ENCODE peak calls at places on chromosomes 13 and 19, in five cellular contexts. N, X, I, U and A are unnamed samples.

GRCh38 chr19:18520848-18521691 is 800 bp downstream of the ELL start:
- DNase-seq in N (no peak), X (no peak), I (peak), U (no peak), A (no peak)

GRCh38 chr19:45539460-45539859 is 32.2 kb downstream of the VASP start:
- DNase-seq in N (no peak), X (no peak), I (no peak), U (no peak), A (no peak)

GRCh38 chr13:40388617-40389016 is 277.8 kb downstream of the FOXO1 start:
- DNase-seq in N (no peak), X (peak), I (peak), U (no peak), A (no peak)

GRCh38 chr13:95708390-95708774 is 31.4 kb downstream of the DNAJC3 start:
- DNase-seq in N (no peak), X (no peak), I (no peak), U (no peak), A (no peak)

GRCh38 chr13:72255908-72256307 is 388.9 kb upstream of the DACH1 start:
- DNase-seq in N (no peak), X (no peak), I (no peak), U (no peak), A (peak)

GRCh38 chr13:88526186-88526852 is 855.1 kb downstream of the SLITRK5 start:
- DNase-seq in N (no peak), X (no peak), I (no peak), U (no peak), A (no peak)

GRCh38 chr13:112793545-112794445 is 104.0 kb downstream of the ATP11A start:
- DNase-seq in N (no peak), X (no peak), I (no peak), U (no peak), A (no peak)

GRCh38 chr13:42720858-42721219 is 60.5 kb upstream of the FAM216B start:
- DNase-seq in N (no peak), X (no peak), I (no peak), U (no peak), A (no peak)

GRCh38 chr13:97352815-97353214 is 81.2 kb upstream of the RAP2A start:
- DNase-seq in N (no peak), X (no peak), I (no peak), U (no peak), A (no peak)